ENCODE peak calls at places on chromosomes 13 and 19, in five cellular contexts. S, Z, T, C and M are unnamed samples.

GRCh38 chr13:45310341-45311138 is 30.4 kb downstream of the TPT1 start:
- DNase-seq in S (no peak), C (no peak), Z (no peak), T (no peak), M (no peak)

GRCh38 chr13:102878491-102878890 is 32.7 kb downstream of the ERCC5 start:
- DNase-seq in S (peak; percentile 95), Z (no peak), T (peak; percentile 76), C (no peak), M (no peak)

GRCh38 chr13:28047784-28048388 is 52.5 kb downstream of the FLT3 start:
- DNase-seq in S (peak; percentile 9), T (peak; percentile 79), C (no peak), Z (no peak), M (no peak)

GRCh38 chr19:30390356-30390988 is 18.3 kb downstream of the ZNF536 start:
- DNase-seq in Z (no peak), C (no peak), S (no peak), T (no peak), M (no peak)

GRCh38 chr13:112723771-112724170 is 33.9 kb downstream of the ATP11A start:
- DNase-seq in S (no peak), T (no peak), Z (no peak), C (no peak), M (no peak)

GRCh38 chr13:90201676-90202425 is 1145.6 kb upstream of the MIR17HG start:
- DNase-seq in S (no peak), T (no peak), C (no peak), Z (no peak), M (no peak)

GRCh38 chr13:25679154-25679553 is 307.4 kb downstream of the ATP8A2 start:
- DNase-seq in C (no peak), Z (no peak), T (no peak), S (peak; percentile 13), M (no peak)

GRCh38 chr13:106348032-106348431 is 187.4 kb downstream of the EFNB2 start:
- DNase-seq in C (no peak), T (peak; percentile 48), Z (no peak), S (peak; percentile 73), M (no peak)

GRCh38 chr13:113008841-113009240 is 39.8 kb downstream of the MCF2L start:
- DNase-seq in Z (no peak), C (no peak), T (no peak), S (no peak), M (no peak)

GRCh38 chr13:33272531-33273124 is 12.9 kb downstream of the STARD13 start:
- DNase-seq in Z (no peak), C (peak; percentile 41), S (peak; percentile 39), T (no peak), M (no peak)

GRCh38 chr13:20487927-20488326 is 37.7 kb downstream of the CRYL1 start:
- DNase-seq in C (no peak), Z (no peak), T (no peak), S (no peak), M (no peak)

GRCh38 chr19:3723883-3724282 is 15.7 kb downstream of the TJP3 start:
- DNase-seq in S (no peak), C (no peak), T (no peak), Z (no peak), M (no peak)

GRCh38 chr19:35558400-35559280 is 4.8 kb downstream of the ATP4A start:
- DNase-seq in S (no peak), C (no peak), Z (no peak), T (no peak), M (no peak)

GRCh38 chr19:48741222-48741999 is 1.0 kb upstream of the RASIP1 start:
- DNase-seq in Z (no peak), T (no peak), C (peak; percentile 65), S (no peak), M (peak; percentile 75)

GRCh38 chr13:36029171-36029570 is 102.0 kb downstream of the DCLK1 start:
- DNase-seq in T (peak; percentile 5), S (peak; percentile 74), Z (no peak), C (no peak), M (no peak)

GRCh38 chr19:18304496-18305312 is 18.2 kb downstream of the LSM4 start:
- DNase-seq in Z (peak; percentile 82), T (peak; percentile 83), S (peak; percentile 80), C (peak; percentile 54), M (peak; percentile 90)

GRCh38 chr19:7482584-7483439 is 6.0 kb downstream of the PEX11G start:
- DNase-seq in C (no peak), Z (no peak), S (no peak), T (no peak), M (peak; percentile 87)

GRCh38 chr13:25881946-25882574 is 169.8 kb downstream of the SHISA2 start:
- DNase-seq in Z (no peak), S (peak; percentile 90), T (no peak), C (no peak), M (peak; percentile 22)

GRCh38 chr13:32126298-32126697 is 94.7 kb downstream of the FRY start:
- DNase-seq in T (no peak), S (peak; percentile 3), Z (no peak), C (no peak), M (no peak)

GRCh38 chr13:21175656-21176194 is 627 bp downstream of the SKA3 start:
- DNase-seq in T (peak; percentile 28), Z (no peak), C (no peak), S (peak; percentile 32), M (no peak)

GRCh38 chr19:49916839-49917733 is 11.9 kb upstream of the ATF5 start:
- DNase-seq in Z (no peak), C (no peak), T (no peak), S (no peak), M (no peak)
- H3K4me1 ChIP-seq in Z (no peaks in the 10 kb centered on the region), C (no peaks in the 10 kb centered on the region), T (peaks cover 8% of the 10 kb centered on the region), S (peaks cover 4% of the 10 kb centered on the region), M (no peaks in the 10 kb centered on the region)

DNA sequence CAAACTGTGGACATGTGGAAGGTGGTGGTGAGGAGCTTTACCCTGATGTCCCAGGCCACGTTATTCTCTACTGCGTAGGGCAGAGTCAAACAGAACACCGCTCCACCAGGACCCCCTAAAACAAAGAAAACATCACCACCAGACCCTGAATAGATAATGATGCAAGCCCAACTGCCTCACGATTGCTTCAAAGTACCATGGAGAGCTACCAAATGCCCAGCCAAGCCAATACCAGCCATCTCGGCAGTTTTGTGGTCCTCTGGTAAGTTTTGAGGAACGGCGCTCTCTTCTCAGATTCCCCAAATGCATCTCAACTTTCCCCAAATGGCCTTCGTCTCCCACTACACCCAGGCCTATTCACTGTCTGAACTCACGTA is 5.6 kb downstream of the RANBP3 start:
- DNase-seq in Z (no peak), S (no peak), C (no peak), T (no peak), M (no peak)
- H3K4me1 ChIP-seq in Z (peaks cover 11% of the 10 kb centered on the region), S (peaks cover 33% of the 10 kb centered on the region), C (peaks cover 87% of the 10 kb centered on the region), T (peaks cover 26% of the 10 kb centered on the region), M (peaks cover 7% of the 10 kb centered on the region)

GRCh38 chr19:14371321-14371821 is 9.9 kb upstream of the ADGRE5 start:
- DNase-seq in T (no peak), C (no peak), Z (no peak), S (no peak), M (no peak)
- H3K4me1 ChIP-seq in T (peaks cover 10% of the 10 kb centered on the region), C (no peaks in the 10 kb centered on the region), Z (no peaks in the 10 kb centered on the region), S (peaks cover 9% of the 10 kb centered on the region), M (peaks cover 4% of the 10 kb centered on the region)

DNA sequence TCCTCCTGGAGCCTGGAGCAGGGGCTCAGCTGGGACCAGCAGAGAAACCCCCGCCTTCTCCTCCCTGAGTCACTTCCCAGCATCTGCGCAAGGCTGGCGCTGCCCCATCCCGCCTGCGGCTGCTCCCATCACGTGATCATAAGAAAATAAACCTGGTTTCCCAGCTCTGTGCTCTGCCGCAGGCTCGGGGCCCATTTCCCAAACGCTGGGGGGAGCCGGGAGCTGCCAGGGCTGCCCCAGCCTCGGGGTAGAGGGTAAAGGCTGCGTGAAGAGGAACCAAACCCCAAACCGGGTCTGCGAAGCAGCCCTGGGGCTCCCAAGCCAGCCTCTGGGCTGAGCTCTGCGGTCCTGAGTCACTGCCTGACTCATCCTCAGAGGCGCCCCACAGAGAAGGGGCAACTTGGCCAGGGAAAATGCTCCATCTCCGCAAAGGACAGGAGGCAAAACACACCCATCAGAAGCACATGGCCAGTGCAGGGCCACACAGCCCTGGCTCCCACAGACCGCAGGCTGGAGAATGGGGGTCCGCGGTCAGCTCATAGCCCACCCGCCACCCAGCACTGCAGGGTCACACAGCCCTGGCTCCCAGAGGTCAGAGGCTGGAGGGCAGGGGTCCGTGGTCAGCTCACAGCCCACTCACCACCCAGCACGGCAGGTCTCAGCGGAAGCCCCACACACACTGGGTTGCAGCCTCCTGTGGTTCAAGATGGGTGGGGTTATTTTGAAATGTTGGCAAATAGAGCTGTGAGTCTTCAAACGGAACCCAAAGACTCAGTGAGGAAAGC is 67.1 kb downstream of the RASA3 start:
- DNase-seq in S (peak; percentile 99), C (peak; percentile 76), T (peak; percentile 98), Z (peak; percentile 49), M (peak; percentile 92)
- H3K4me1 ChIP-seq in S (peaks cover 57% of the 10 kb centered on the region), C (peaks cover 44% of the 10 kb centered on the region), T (peaks cover 52% of the 10 kb centered on the region), Z (peaks cover 3% of the 10 kb centered on the region), M (peaks cover 26% of the 10 kb centered on the region)

GRCh38 chr13:78569029-78569428 is 34.3 kb downstream of the POU4F1 start:
- DNase-seq in C (no peak), Z (no peak), T (no peak), S (no peak), M (no peak)
- H3K4me1 ChIP-seq in C (no peaks in the 10 kb centered on the region), Z (no peaks in the 10 kb centered on the region), T (no peaks in the 10 kb centered on the region), S (no peaks in the 10 kb centered on the region), M (peaks cover 5% of the 10 kb centered on the region)

DNA sequence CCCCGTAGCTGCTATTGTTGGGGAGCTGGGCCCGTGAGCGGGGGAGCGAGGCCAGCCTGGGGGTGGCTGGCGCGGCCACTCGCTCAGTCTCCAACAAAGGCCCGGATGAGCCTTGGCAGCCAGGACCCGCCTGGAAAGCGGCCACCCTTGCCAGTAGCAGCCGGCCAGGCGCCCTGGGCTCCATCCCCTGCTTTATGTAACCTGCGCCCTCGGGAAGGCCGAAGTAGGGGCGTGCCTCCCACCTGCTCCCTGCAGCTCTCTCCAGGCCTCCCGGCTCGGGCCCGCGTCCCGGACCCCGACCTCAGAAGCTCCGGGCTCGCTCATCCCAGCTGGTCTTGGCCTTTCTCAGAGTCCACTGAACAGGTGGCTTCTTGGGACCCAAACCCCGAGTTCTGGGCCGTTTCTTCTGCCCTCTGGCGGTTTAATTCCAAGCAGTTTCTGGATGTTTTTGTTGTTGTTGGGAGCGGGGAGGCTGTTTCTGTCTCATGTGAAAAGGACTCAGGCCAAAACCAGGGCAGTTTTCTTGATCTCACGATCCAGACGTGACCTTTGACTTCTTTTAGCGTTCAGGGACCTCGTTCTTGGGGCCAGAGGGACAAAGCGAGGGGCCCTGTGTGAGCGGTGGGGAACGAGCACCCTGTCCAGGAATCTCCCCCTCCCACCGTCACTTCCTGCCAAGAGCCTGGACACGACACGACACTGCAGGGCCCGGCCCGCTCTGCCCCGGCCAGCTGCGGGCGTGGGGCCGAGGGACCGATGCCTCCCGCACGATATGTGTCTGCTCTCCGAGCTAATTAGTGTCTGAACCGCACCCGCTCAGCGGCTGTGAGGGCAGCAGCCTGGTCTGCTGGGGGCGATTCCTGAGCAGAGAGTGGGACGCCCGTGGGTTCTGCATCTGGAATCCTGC is 1.3 kb downstream of the CDC34 start:
- DNase-seq in Z (no peak), C (peak; percentile 85), S (peak; percentile 58), T (peak; percentile 64), M (peak; percentile 70)
- H3K4me1 ChIP-seq in Z (peaks cover 4% of the 10 kb centered on the region), C (peaks cover 37% of the 10 kb centered on the region), S (peaks cover 2% of the 10 kb centered on the region), T (peaks cover 8% of the 10 kb centered on the region), M (peaks cover 3% of the 10 kb centered on the region)

GRCh38 chr13:99061411-99061810 is 83.5 kb upstream of the DOCK9 start:
- DNase-seq in T (no peak), C (no peak), Z (no peak), S (no peak), M (no peak)
- H3K4me1 ChIP-seq in T (peaks cover 7% of the 10 kb centered on the region), C (peaks cover 29% of the 10 kb centered on the region), Z (no peaks in the 10 kb centered on the region), S (peaks cover 2% of the 10 kb centered on the region), M (no peaks in the 10 kb centered on the region)

GRCh38 chr19:44574201-44574950 is 39.0 kb upstream of the IGSF23 start:
- DNase-seq in T (no peak), Z (no peak), C (no peak), S (no peak), M (no peak)
- H3K4me1 ChIP-seq in T (peaks cover 3% of the 10 kb centered on the region), Z (no peaks in the 10 kb centered on the region), C (no peaks in the 10 kb centered on the region), S (no peaks in the 10 kb centered on the region), M (no peaks in the 10 kb centered on the region)